ENCODE peak calls at places on chromosomes 7 and 10, in ten cellular contexts. Q is OCI-LY7; Y is activated CD4-positive, alpha-beta T cell treated with anti-CD3 and anti-CD28 coated beads for 4 hours; J is HTR-8/SVneo; G is lung; V is EL; E is GM04504; M is NCI-H187; T is adipocyte; Z is occipital lobe. B is an unnamed sample.

GRCh38 chr10:102254426-102254825 is 9.1 kb downstream of the GBF1 start:
- DNase-seq in Q (no peak), Y (no peak), J (no peak), G (no peak), V (no peak), E (no peak), M (no peak), T (no peak), Z (no peak), B (no peak)

GRCh38 chr10:89799573-89799972 is 98.2 kb downstream of the KIF20B start:
- DNase-seq in Q (no peak), Y (no peak), J (no peak), G (no peak), V (no peak), E (no peak), M (no peak), T (no peak), Z (no peak), B (no peak)

GRCh38 chr10:50622497-50623298 is 1.1 kb downstream of the SGMS1 start:
- DNase-seq in Q (peak; percentile 52), Y (peak; percentile 29), J (peak; percentile 11), G (peak; percentile 36), V (peak; percentile 58), E (no peak), M (no peak), T (peak; percentile 72), Z (peak; percentile 21), B (peak; percentile 47)

GRCh38 chr7:84780158-84781124 is 406.4 kb downstream of the SEMA3D start:
- DNase-seq in Q (no peak), Y (no peak), J (no peak), G (no peak), V (no peak), E (no peak), M (no peak), T (no peak), Z (no peak), B (no peak)

GRCh38 chr7:108045669-108046068 is 42.7 kb upstream of the LAMB1 start:
- DNase-seq in Q (no peak), Y (no peak), J (no peak), G (no peak), V (no peak), E (no peak), M (no peak), T (peak; percentile 79), Z (no peak), B (no peak)

GRCh38 chr7:46786221-46786951 is 795.5 kb downstream of the TNS3 start:
- DNase-seq in Q (no peak), Y (no peak), J (no peak), G (no peak), V (peak; percentile 54), E (peak; percentile 28), M (no peak), T (peak; percentile 73), Z (no peak), B (no peak)

GRCh38 chr7:105656922-105657521 is 75.7 kb upstream of the EFCAB10 start:
- DNase-seq in Q (peak; percentile 66), Y (peak; percentile 79), J (no peak), G (no peak), V (peak; percentile 28), E (no peak), M (no peak), T (peak; percentile 35), Z (no peak), B (no peak)

GRCh38 chr7:91517408-91517807 is 253.2 kb downstream of the FZD1 start:
- DNase-seq in Q (no peak), Y (no peak), J (no peak), G (no peak), V (no peak), E (no peak), M (no peak), T (no peak), Z (no peak), B (no peak)